ENCODE peak calls at places on chromosomes 13 and 19, in five cellular contexts. I is A549, T is IMR-90, O is K562, R is GM12878. C is an unnamed sample.
A peak's percentile ranks its signal among the peaks of the same experiment; 100 is the strongest.

GRCh38 chr13:45847554-45848224 is 3.9 kb downstream of the SIAH3 start:
- DNase-seq in O (no peak), T (no peak), R (no peak), I (no peak), C (no peak)

GRCh38 chr13:55199132-55199531 is 1941.6 kb upstream of the PRR20A start:
- DNase-seq in O (no peak), I (peak; percentile 1), R (no peak), T (no peak), C (no peak)

GRCh38 chr19:34888091-34888490 is 38.6 kb upstream of the ZNF30 start:
- DNase-seq in I (no peak), R (no peak), O (no peak), T (no peak), C (no peak)

GRCh38 chr19:47084879-47085439 is 28.6 kb downstream of the ZC3H4 start:
- DNase-seq in O (no peak), R (no peak), I (no peak), T (no peak), C (no peak)

GRCh38 chr13:39605677-39606320 is 2.8 kb upstream of the LHFPL6 start:
- DNase-seq in I (no peak), T (no peak), R (no peak), O (no peak), C (no peak)

GRCh38 chr19:27974082-27974513 is 1238.9 kb downstream of the UQCRFS1 start:
- DNase-seq in T (no peak), I (peak; percentile 44), R (peak; percentile 25), O (peak; percentile 26), C (peak; percentile 8)

GRCh38 chr19:15297416-15298224 is 34.7 kb downstream of the BRD4 start:
- DNase-seq in T (peak; percentile 83), R (no peak), O (no peak), I (peak; percentile 85), C (no peak)

GRCh38 chr13:34345601-34345939 is 527.6 kb downstream of the RFC3 start:
- DNase-seq in I (no peak), O (no peak), T (no peak), R (no peak), C (no peak)

GRCh38 chr19:54448774-54449700 is at the start of gene LENG8:
- DNase-seq in O (peak; percentile 94), T (peak; percentile 99), I (peak; percentile 100), R (peak; percentile 95), C (peak; percentile 96)

GRCh38 chr13:70568571-70568970 is 460.3 kb upstream of the KLHL1 start:
- DNase-seq in T (peak; percentile 26), R (peak; percentile 5), I (peak; percentile 45), O (peak; percentile 5), C (peak; percentile 21)

GRCh38 chr19:3617463-3617862 is 9.1 kb downstream of the CACTIN start:
- DNase-seq in I (no peak), R (no peak), T (no peak), O (no peak), C (no peak)

GRCh38 chr13:66347718-66348117 is 882.4 kb downstream of the PCDH9 start:
- DNase-seq in T (peak; percentile 31), I (peak; percentile 9), O (no peak), R (no peak), C (no peak)

GRCh38 chr13:69474286-69474685 is 633.3 kb upstream of the ATXN8OS start:
- DNase-seq in O (no peak), I (no peak), R (no peak), T (no peak), C (no peak)

GRCh38 chr19:5445667-5446066 is 9.6 kb upstream of the ZNRF4 start:
- DNase-seq in T (no peak), O (peak; percentile 24), I (peak; percentile 49), R (no peak), C (no peak)
- TF ChIP-seq RCOR1 in T (no peak), O (no peak), I (no peak), R (no peak), C (no peak)

GRCh38 chr13:100892981-100893380 is 218.4 kb upstream of the TMTC4 start:
- DNase-seq in O (no peak), T (no peak), I (no peak), R (no peak), C (no peak)
- TF ChIP-seq RCOR1 in O (no peak), T (no peak), I (no peak), R (no peak), C (no peak)

DNA sequence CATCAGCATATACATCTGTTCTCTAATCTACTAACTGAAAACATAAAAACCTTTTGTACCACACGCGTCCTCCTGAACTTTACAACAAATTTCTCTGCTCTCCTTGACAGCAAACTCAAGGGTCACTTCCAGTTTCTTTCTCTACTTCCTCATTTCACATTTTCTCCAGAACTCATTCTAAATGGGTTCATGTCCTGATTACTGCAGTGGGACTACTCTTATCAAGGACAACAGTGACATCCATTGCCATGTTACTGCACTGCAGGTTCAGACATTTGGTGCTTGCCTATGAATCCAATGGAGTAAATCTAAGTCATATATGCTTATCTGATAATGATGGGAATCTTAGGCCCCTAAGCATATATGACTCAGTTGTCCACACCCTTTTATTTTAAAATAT is 35.3 kb downstream of the FPR3 start:
- DNase-seq in R (no peak), T (no peak), I (no peak), O (no peak), C (no peak)
- TF ChIP-seq RCOR1 in R (no peak), T (no peak), I (no peak), O (no peak), C (no peak)

GRCh38 chr13:21316376-21316775 is 139.9 kb downstream of the MRPL57 start:
- DNase-seq in T (no peak), I (no peak), O (no peak), R (no peak), C (no peak)
- TF ChIP-seq RCOR1 in T (no peak), I (no peak), O (no peak), R (no peak), C (no peak)

GRCh38 chr19:12777217-12778019 is 2.1 kb upstream of the HOOK2 start:
- DNase-seq in T (peak; percentile 68), O (peak; percentile 74), R (no peak), I (peak; percentile 77), C (peak; percentile 89)

GRCh38 chr19:12779162-12779993 is 4.0 kb upstream of the HOOK2 start:
- DNase-seq in R (no peak), I (peak; percentile 62), O (no peak), T (peak; percentile 77), C (peak; percentile 76)

GRCh38 chr19:12778020-12778904 is 2.9 kb upstream of the HOOK2 start:
- DNase-seq in I (peak; percentile 78), R (no peak), T (peak; percentile 75), O (peak; percentile 37), C (peak; percentile 76)

GRCh38 chr19:12782174-12782423 is 6.7 kb upstream of the HOOK2 start:
- DNase-seq in O (no peak), I (no peak), T (no peak), R (no peak), C (no peak)

DNA sequence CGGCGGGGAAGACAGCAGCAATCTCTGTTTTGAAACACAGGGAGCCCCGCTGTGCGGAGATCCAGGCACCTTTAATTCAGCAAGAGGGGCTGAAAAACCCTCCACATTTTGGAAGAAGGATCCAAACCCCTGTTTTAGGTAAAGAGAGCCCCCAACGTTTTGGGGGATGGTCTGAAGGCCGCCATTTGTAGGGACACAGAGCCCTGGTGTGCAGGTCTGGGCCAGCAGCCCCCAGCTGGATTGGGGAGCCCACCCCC is 3.5 kb upstream of the HOOK2 start:
- DNase-seq in R (no peak), T (no peak), I (no peak), O (no peak), C (no peak)
- TF ChIP-seq RCOR1 in R (no peak), T (no peak), I (no peak), O (no peak), C (no peak)

GRCh38 chr13:94707400-94708021 is 4.8 kb downstream of the SOX21 start:
- DNase-seq in I (peak; percentile 18), R (no peak), O (peak; percentile 62), T (no peak), C (peak; percentile 68)
- TF ChIP-seq RCOR1 in I (no peak), R (no peak), O (no peak), T (no peak), C (no peak)

C was measured in SK-N-SH.